ENCODE peak calls at places on chromosomes 12 and 14, in six cellular contexts. U is pancreas; W is Right ventricle myocardium inferior; X is naive thymus-derived CD8-positive, alpha-beta T cell; D is KG1; Z is RWPE1. L is an unnamed sample.

GRCh38 chr12:113899042-113899843 is 66.9 kb downstream of the RBM19 start:
- DNase-seq in U (peak; percentile 39), W (no peak), X (no peak), D (no peak), Z (no peak), L (no peak)

GRCh38 chr12:20624718-20625117 is 70.4 kb upstream of the SLCO1C1 start:
- DNase-seq in U (no peak), W (no peak), X (no peak), D (no peak), Z (no peak), L (peak; percentile 57)

GRCh38 chr12:70724444-70724843 is 87.2 kb upstream of the PTPRB start:
- DNase-seq in U (no peak), W (no peak), X (no peak), D (no peak), Z (no peak), L (peak; percentile 38)

GRCh38 chr12:29726321-29726692 is 57.4 kb downstream of the TMTC1 start:
- DNase-seq in U (no peak), W (no peak), X (no peak), D (no peak), Z (no peak), L (no peak)

GRCh38 chr12:44847888-44848770 is 28.0 kb downstream of the NELL2 start:
- DNase-seq in U (no peak), W (no peak), X (peak; percentile 82), D (no peak), Z (no peak), L (peak; percentile 45)

GRCh38 chr12:86186449-86186848 is 69.7 kb downstream of the MGAT4C start:
- DNase-seq in U (no peak), W (no peak), X (no peak), D (no peak), Z (peak; percentile 4), L (no peak)

GRCh38 chr12:54207539-54208267 is 18.9 kb upstream of the SMUG1 start:
- DNase-seq in U (peak; percentile 65), W (no peak), X (peak; percentile 80), D (no peak), Z (peak; percentile 72), L (peak; percentile 68)

GRCh38 chr14:101481557-101481956 is 79.7 kb upstream of the DIO3 start:
- DNase-seq in U (no peak), W (peak; percentile 64), X (no peak), D (no peak), Z (no peak), L (no peak)

GRCh38 chr12:127145929-127146789 is 1120.8 kb upstream of the TMEM132C start:
- DNase-seq in U (peak; percentile 59), W (peak; percentile 86), X (no peak), D (no peak), Z (peak; percentile 84), L (no peak)

GRCh38 chr12:120183211-120183631 is 11.3 kb downstream of the GCN1 start:
- DNase-seq in U (no peak), W (no peak), X (no peak), D (no peak), Z (no peak), L (no peak)

GRCh38 chr14:32217301-32217700 is 14.2 kb upstream of the RNU6-8 start:
- DNase-seq in U (no peak), W (no peak), X (no peak), D (peak; percentile 20), Z (no peak), L (no peak)

GRCh38 chr14:34665785-34666425 is 36.0 kb upstream of the SNX6 start:
- DNase-seq in U (no peak), W (no peak), X (peak; percentile 16), D (no peak), Z (peak; percentile 50), L (no peak)

GRCh38 chr12:50458606-50459005 is 46.2 kb upstream of the DIP2B start:
- DNase-seq in U (no peak), W (no peak), X (no peak), D (no peak), Z (no peak), L (no peak)

GRCh38 chr12:108804361-108804949 is 52.9 kb downstream of the SSH1 start:
- DNase-seq in U (no peak), W (peak; percentile 87), X (no peak), D (no peak), Z (no peak), L (no peak)

GRCh38 chr14:92832137-92832700 is 38.1 kb downstream of the GOLGA5 start:
- DNase-seq in U (no peak), W (no peak), X (no peak), D (no peak), Z (no peak), L (no peak)

GRCh38 chr12:64193045-64193444 is 29.1 kb downstream of the KICS2 start:
- DNase-seq in U (no peak), W (no peak), X (no peak), D (no peak), Z (no peak), L (no peak)

GRCh38 chr12:3041558-3042164 is 35.5 kb upstream of the TSPAN9 start:
- DNase-seq in U (peak; percentile 62), W (peak; percentile 77), X (peak; percentile 8), D (peak; percentile 25), Z (peak; percentile 81), L (peak; percentile 73)

GRCh38 chr12:54984602-54985376 is at the start of gene TESPA1:
- DNase-seq in U (no peak), W (peak; percentile 84), X (peak; percentile 86), D (no peak), Z (no peak), L (peak; percentile 62)

GRCh38 chr14:72801381-72801812 is 92.5 kb downstream of the DPF3 start:
- DNase-seq in U (no peak), W (no peak), X (no peak), D (no peak), Z (peak; percentile 82), L (peak; percentile 51)

GRCh38 chr12:120936197-120936596 is 32.0 kb upstream of the SPPL3 start:
- DNase-seq in U (no peak), W (no peak), X (no peak), D (no peak), Z (no peak), L (no peak)

GRCh38 chr14:42224053-42224888 is 617.6 kb downstream of the LRFN5 start:
- DNase-seq in U (peak; percentile 24), W (peak; percentile 39), X (no peak), D (peak; percentile 23), Z (peak; percentile 50), L (peak; percentile 67)

GRCh38 chr14:54642950-54643695 is 76.2 kb downstream of the SAMD4A start:
- DNase-seq in U (no peak), W (no peak), X (no peak), D (no peak), Z (no peak), L (no peak)

GRCh38 chr14:95039993-95040348 is 117.4 kb downstream of the DICER1 start:
- DNase-seq in U (no peak), W (no peak), X (no peak), D (no peak), Z (no peak), L (no peak)

GRCh38 chr12:51721281-51721940 is 127.1 kb downstream of the FIGNL2 start:
- DNase-seq in U (no peak), W (peak; percentile 54), X (peak; percentile 41), D (no peak), Z (no peak), L (no peak)

GRCh38 chr12:114274131-114274530 is 131.8 kb downstream of the TBX5 start:
- DNase-seq in U (no peak), W (no peak), X (no peak), D (no peak), Z (no peak), L (no peak)

GRCh38 chr12:52672321-52672933 is 7.8 kb downstream of the KRT1 start:
- DNase-seq in U (no peak), W (no peak), X (no peak), D (no peak), Z (peak; percentile 85), L (no peak)

GRCh38 chr12:127745466-127746220 is 521.3 kb upstream of the TMEM132C start:
- DNase-seq in U (no peak), W (no peak), X (no peak), D (no peak), Z (no peak), L (no peak)

GRCh38 chr12:38776657-38777056 is 128.7 kb downstream of the CPNE8 start:
- DNase-seq in U (no peak), W (no peak), X (no peak), D (no peak), Z (no peak), L (no peak)

L was measured in H4.